ENCODE peak calls at places on chromosomes 5 and 9, in five cellular contexts. One of them, this sample, is unnamed.

GRCh38 chr5:149765932-149766331 is 35.8 kb downstream of the PPARGC1B start:
- DNase-seq in CD8-positive, alpha-beta memory T cell: no peak
- DNase-seq in GM23338: peak; percentile 62
- DNase-seq in effector memory CD4-positive, alpha-beta T cell: no peak
- DNase-seq in heart left ventricle: no peak
- DNase-seq in this sample: no peak

GRCh38 chr5:131379723-131380122 is 115.9 kb downstream of the CDC42SE2 start:
- DNase-seq in CD8-positive, alpha-beta memory T cell: peak; percentile 58
- DNase-seq in GM23338: no peak
- DNase-seq in effector memory CD4-positive, alpha-beta T cell: peak; percentile 63
- DNase-seq in heart left ventricle: peak; percentile 18
- DNase-seq in this sample: no peak

GRCh38 chr5:36529142-36529541 is 77.3 kb upstream of the SLC1A3 start:
- DNase-seq in CD8-positive, alpha-beta memory T cell: no peak
- DNase-seq in GM23338: no peak
- DNase-seq in effector memory CD4-positive, alpha-beta T cell: no peak
- DNase-seq in heart left ventricle: no peak
- DNase-seq in this sample: no peak

GRCh38 chr9:88272986-88273385 is 115.3 kb upstream of the SPIN1 start:
- DNase-seq in CD8-positive, alpha-beta memory T cell: no peak
- DNase-seq in GM23338: peak; percentile 26
- DNase-seq in effector memory CD4-positive, alpha-beta T cell: no peak
- DNase-seq in heart left ventricle: no peak
- DNase-seq in this sample: no peak

GRCh38 chr5:58358436-58358835 is 101.5 kb downstream of the PLK2 start:
- DNase-seq in CD8-positive, alpha-beta memory T cell: no peak
- DNase-seq in GM23338: no peak
- DNase-seq in effector memory CD4-positive, alpha-beta T cell: no peak
- DNase-seq in heart left ventricle: no peak
- DNase-seq in this sample: no peak

GRCh38 chr5:35319231-35320002 is 89.1 kb upstream of the PRLR start:
- DNase-seq in CD8-positive, alpha-beta memory T cell: no peak
- DNase-seq in GM23338: no peak
- DNase-seq in effector memory CD4-positive, alpha-beta T cell: no peak
- DNase-seq in heart left ventricle: peak; percentile 45
- DNase-seq in this sample: peak; percentile 18

GRCh38 chr5:168263108-168263507 is 28.3 kb upstream of the WWC1 start:
- DNase-seq in CD8-positive, alpha-beta memory T cell: no peak
- DNase-seq in GM23338: no peak
- DNase-seq in effector memory CD4-positive, alpha-beta T cell: no peak
- DNase-seq in heart left ventricle: no peak
- DNase-seq in this sample: no peak

GRCh38 chr5:170880084-170880483 is 18.3 kb downstream of the RANBP17 start:
- DNase-seq in CD8-positive, alpha-beta memory T cell: no peak
- DNase-seq in GM23338: no peak
- DNase-seq in effector memory CD4-positive, alpha-beta T cell: no peak
- DNase-seq in heart left ventricle: no peak
- DNase-seq in this sample: no peak

GRCh38 chr5:4896328-4896727 is 243.8 kb upstream of the ADAMTS16 start:
- DNase-seq in CD8-positive, alpha-beta memory T cell: no peak
- DNase-seq in GM23338: no peak
- DNase-seq in effector memory CD4-positive, alpha-beta T cell: no peak
- DNase-seq in heart left ventricle: no peak
- DNase-seq in this sample: no peak

GRCh38 chr9:78692871-78693270 is 395.9 kb downstream of the PSAT1 start:
- DNase-seq in CD8-positive, alpha-beta memory T cell: no peak
- DNase-seq in GM23338: no peak
- DNase-seq in effector memory CD4-positive, alpha-beta T cell: no peak
- DNase-seq in heart left ventricle: no peak
- DNase-seq in this sample: no peak

GRCh38 chr5:124661317-124662141 is 84.9 kb downstream of the ZNF608 start:
- DNase-seq in CD8-positive, alpha-beta memory T cell: no peak
- DNase-seq in GM23338: peak; percentile 94
- DNase-seq in effector memory CD4-positive, alpha-beta T cell: no peak
- DNase-seq in heart left ventricle: no peak
- DNase-seq in this sample: no peak

GRCh38 chr5:74141053-74141452 is 499.5 kb downstream of the ENC1 start:
- DNase-seq in CD8-positive, alpha-beta memory T cell: no peak
- DNase-seq in GM23338: no peak
- DNase-seq in effector memory CD4-positive, alpha-beta T cell: no peak
- DNase-seq in heart left ventricle: no peak
- DNase-seq in this sample: no peak

GRCh38 chr9:89448381-89448780 is 49.5 kb downstream of the SEMA4D start:
- DNase-seq in CD8-positive, alpha-beta memory T cell: peak; percentile 45
- DNase-seq in GM23338: no peak
- DNase-seq in effector memory CD4-positive, alpha-beta T cell: no peak
- DNase-seq in heart left ventricle: no peak
- DNase-seq in this sample: no peak

GRCh38 chr5:139949710-139950109 is 93.4 kb downstream of the NRG2 start:
- DNase-seq in CD8-positive, alpha-beta memory T cell: no peak
- DNase-seq in GM23338: peak; percentile 41
- DNase-seq in effector memory CD4-positive, alpha-beta T cell: no peak
- DNase-seq in heart left ventricle: peak; percentile 46
- DNase-seq in this sample: no peak

GRCh38 chr5:107604990-107605389 is 65.7 kb downstream of the EFNA5 start:
- DNase-seq in CD8-positive, alpha-beta memory T cell: no peak
- DNase-seq in GM23338: peak; percentile 25
- DNase-seq in effector memory CD4-positive, alpha-beta T cell: no peak
- DNase-seq in heart left ventricle: no peak
- DNase-seq in this sample: no peak

GRCh38 chr9:95029251-95029650 is 288.3 kb downstream of the FANCC start:
- DNase-seq in CD8-positive, alpha-beta memory T cell: no peak
- DNase-seq in GM23338: no peak
- DNase-seq in effector memory CD4-positive, alpha-beta T cell: no peak
- DNase-seq in heart left ventricle: no peak
- DNase-seq in this sample: no peak
- H3K4me3 ChIP-seq in CD8-positive, alpha-beta memory T cell: no peak overlapping the region
- H3K4me3 ChIP-seq in GM23338: no peak overlapping the region
- H3K4me3 ChIP-seq in effector memory CD4-positive, alpha-beta T cell: no peak overlapping the region
- H3K4me3 ChIP-seq in heart left ventricle: no peak overlapping the region
- H3K4me3 ChIP-seq in this sample: no peak overlapping the region

GRCh38 chr9:130668196-130668595 is 3.8 kb downstream of the PRDM12 start:
- DNase-seq in CD8-positive, alpha-beta memory T cell: no peak
- DNase-seq in GM23338: no peak
- DNase-seq in effector memory CD4-positive, alpha-beta T cell: no peak
- DNase-seq in heart left ventricle: no peak
- DNase-seq in this sample: no peak
- H3K4me1 ChIP-seq in CD8-positive, alpha-beta memory T cell: no peaks in the 10 kb centered on the region
- H3K4me1 ChIP-seq in GM23338: peaks cover 8% of the 10 kb centered on the region
- H3K4me1 ChIP-seq in effector memory CD4-positive, alpha-beta T cell: peaks cover 31% of the 10 kb centered on the region
- H3K4me1 ChIP-seq in heart left ventricle: peaks cover 21% of the 10 kb centered on the region
- H3K4me1 ChIP-seq in this sample: peaks cover 22% of the 10 kb centered on the region

GRCh38 chr9:100082786-100083185 is 16.0 kb downstream of the ERP44 start:
- DNase-seq in CD8-positive, alpha-beta memory T cell: no peak
- DNase-seq in GM23338: no peak
- DNase-seq in effector memory CD4-positive, alpha-beta T cell: no peak
- DNase-seq in heart left ventricle: no peak
- DNase-seq in this sample: no peak

GRCh38 chr9:100084734-100085133 is 14.1 kb downstream of the ERP44 start:
- DNase-seq in CD8-positive, alpha-beta memory T cell: no peak
- DNase-seq in GM23338: no peak
- DNase-seq in effector memory CD4-positive, alpha-beta T cell: no peak
- DNase-seq in heart left ventricle: no peak
- DNase-seq in this sample: no peak

GRCh38 chr9:100086097-100086496 is 12.7 kb downstream of the ERP44 start:
- DNase-seq in CD8-positive, alpha-beta memory T cell: no peak
- DNase-seq in GM23338: no peak
- DNase-seq in effector memory CD4-positive, alpha-beta T cell: no peak
- DNase-seq in heart left ventricle: no peak
- DNase-seq in this sample: no peak

GRCh38 chr9:100084145-100084478 is 14.7 kb downstream of the ERP44 start:
- DNase-seq in CD8-positive, alpha-beta memory T cell: no peak
- DNase-seq in GM23338: no peak
- DNase-seq in effector memory CD4-positive, alpha-beta T cell: no peak
- DNase-seq in heart left ventricle: no peak
- DNase-seq in this sample: no peak

DNA sequence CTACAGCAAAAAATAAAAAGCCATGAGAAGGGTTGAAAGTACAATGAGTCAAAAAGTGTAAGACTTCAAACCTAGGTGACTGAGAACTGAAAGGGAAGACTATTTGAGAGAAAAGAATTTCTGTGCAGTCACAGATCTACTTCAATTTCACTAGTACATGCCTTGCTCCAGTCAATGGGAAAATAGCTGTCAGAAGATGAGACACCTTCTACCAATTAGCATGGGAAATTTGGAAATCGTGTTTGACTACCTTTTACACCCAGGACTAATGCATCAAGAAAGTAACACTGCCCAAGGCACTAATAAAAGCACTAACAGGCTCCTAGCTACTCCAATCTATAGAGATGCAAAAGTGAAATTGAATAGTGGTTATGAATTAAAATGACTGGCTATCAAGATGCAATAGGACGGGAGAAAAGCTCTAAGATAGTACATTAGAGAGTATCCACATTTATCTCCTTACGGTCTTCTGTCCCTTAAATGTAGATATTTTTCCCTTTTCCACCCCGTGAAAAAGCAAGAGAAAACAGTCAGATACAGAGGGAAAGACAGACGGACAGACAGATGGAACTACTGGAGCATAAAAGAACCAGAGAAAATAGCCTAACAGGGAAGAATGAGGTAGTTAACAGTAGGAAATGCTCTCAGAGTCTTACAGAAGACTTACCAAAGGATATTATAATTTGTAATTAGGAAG is 15.2 kb downstream of the ERP44 start:
- DNase-seq in CD8-positive, alpha-beta memory T cell: no peak
- DNase-seq in GM23338: no peak
- DNase-seq in effector memory CD4-positive, alpha-beta T cell: no peak
- DNase-seq in heart left ventricle: no peak
- DNase-seq in this sample: no peak
- H3K4me3 ChIP-seq in CD8-positive, alpha-beta memory T cell: no peak overlapping the region
- H3K4me3 ChIP-seq in GM23338: peak overlapping the region; percentile 23
- H3K4me3 ChIP-seq in effector memory CD4-positive, alpha-beta T cell: no peak overlapping the region
- H3K4me3 ChIP-seq in heart left ventricle: no peak overlapping the region
- H3K4me3 ChIP-seq in this sample: no peak overlapping the region

GRCh38 chr5:96292582-96293247 is 140.3 kb downstream of the PCSK1 start:
- DNase-seq in CD8-positive, alpha-beta memory T cell: no peak
- DNase-seq in GM23338: no peak
- DNase-seq in effector memory CD4-positive, alpha-beta T cell: no peak
- DNase-seq in heart left ventricle: no peak
- DNase-seq in this sample: no peak
- H3K4me1 ChIP-seq in CD8-positive, alpha-beta memory T cell: no peaks in the 10 kb centered on the region
- H3K4me1 ChIP-seq in GM23338: no peaks in the 10 kb centered on the region
- H3K4me1 ChIP-seq in effector memory CD4-positive, alpha-beta T cell: no peaks in the 10 kb centered on the region
- H3K4me1 ChIP-seq in heart left ventricle: no peaks in the 10 kb centered on the region
- H3K4me1 ChIP-seq in this sample: peaks cover 3% of the 10 kb centered on the region

DNA sequence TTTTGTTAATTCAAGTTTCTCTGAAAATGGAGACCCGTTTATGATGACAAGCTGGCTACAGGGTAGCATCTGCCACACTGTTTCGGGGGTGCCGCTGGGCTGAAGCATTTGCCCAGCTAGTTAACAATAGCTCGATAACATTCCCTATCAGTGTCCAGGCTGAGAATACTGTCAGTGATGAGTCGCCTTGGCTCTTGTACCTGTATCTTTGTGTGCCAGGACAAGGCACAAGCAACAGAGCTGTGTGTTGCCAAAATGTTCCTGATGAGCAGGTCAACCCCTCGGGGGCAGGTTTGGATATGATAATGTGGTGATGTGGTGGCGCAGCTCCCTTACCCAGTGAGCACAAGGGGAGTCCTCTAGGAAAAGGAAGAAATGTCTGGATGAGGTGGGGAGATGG is 7.0 kb downstream of the TGFBI start:
- DNase-seq in CD8-positive, alpha-beta memory T cell: no peak
- DNase-seq in GM23338: no peak
- DNase-seq in effector memory CD4-positive, alpha-beta T cell: no peak
- DNase-seq in heart left ventricle: no peak
- DNase-seq in this sample: no peak
- H3K4me3 ChIP-seq in CD8-positive, alpha-beta memory T cell: no peak overlapping the region
- H3K4me3 ChIP-seq in GM23338: no peak overlapping the region
- H3K4me3 ChIP-seq in effector memory CD4-positive, alpha-beta T cell: no peak overlapping the region
- H3K4me3 ChIP-seq in heart left ventricle: no peak overlapping the region
- H3K4me3 ChIP-seq in this sample: no peak overlapping the region

DNA sequence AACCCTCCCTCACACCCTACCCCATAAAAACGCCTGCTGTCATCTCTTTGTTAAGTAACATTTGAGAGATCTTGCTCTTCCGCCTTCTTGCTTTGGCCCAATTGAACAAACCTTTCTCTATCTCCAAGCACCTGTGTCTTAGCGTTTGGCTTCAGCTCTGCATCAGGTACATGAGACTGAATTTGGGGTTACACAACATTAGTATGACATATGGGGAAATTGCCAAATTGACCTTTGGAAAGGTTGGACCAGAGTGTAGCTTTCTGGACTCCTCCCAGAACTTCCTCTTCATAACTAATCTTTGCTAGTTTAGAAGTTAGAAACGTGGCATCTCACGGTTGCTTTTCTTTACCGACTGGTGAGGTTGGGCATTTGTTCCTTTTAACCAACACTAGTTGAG is 3.5 kb upstream of the EXOSC3 start:
- DNase-seq in CD8-positive, alpha-beta memory T cell: no peak
- DNase-seq in GM23338: no peak
- DNase-seq in effector memory CD4-positive, alpha-beta T cell: no peak
- DNase-seq in heart left ventricle: no peak
- DNase-seq in this sample: no peak
- H3K4me1 ChIP-seq in CD8-positive, alpha-beta memory T cell: peaks cover 10% of the 10 kb centered on the region
- H3K4me1 ChIP-seq in GM23338: peaks cover 8% of the 10 kb centered on the region
- H3K4me1 ChIP-seq in effector memory CD4-positive, alpha-beta T cell: peaks cover 8% of the 10 kb centered on the region
- H3K4me1 ChIP-seq in heart left ventricle: peaks cover 24% of the 10 kb centered on the region
- H3K4me1 ChIP-seq in this sample: peaks cover 7% of the 10 kb centered on the region

DNA sequence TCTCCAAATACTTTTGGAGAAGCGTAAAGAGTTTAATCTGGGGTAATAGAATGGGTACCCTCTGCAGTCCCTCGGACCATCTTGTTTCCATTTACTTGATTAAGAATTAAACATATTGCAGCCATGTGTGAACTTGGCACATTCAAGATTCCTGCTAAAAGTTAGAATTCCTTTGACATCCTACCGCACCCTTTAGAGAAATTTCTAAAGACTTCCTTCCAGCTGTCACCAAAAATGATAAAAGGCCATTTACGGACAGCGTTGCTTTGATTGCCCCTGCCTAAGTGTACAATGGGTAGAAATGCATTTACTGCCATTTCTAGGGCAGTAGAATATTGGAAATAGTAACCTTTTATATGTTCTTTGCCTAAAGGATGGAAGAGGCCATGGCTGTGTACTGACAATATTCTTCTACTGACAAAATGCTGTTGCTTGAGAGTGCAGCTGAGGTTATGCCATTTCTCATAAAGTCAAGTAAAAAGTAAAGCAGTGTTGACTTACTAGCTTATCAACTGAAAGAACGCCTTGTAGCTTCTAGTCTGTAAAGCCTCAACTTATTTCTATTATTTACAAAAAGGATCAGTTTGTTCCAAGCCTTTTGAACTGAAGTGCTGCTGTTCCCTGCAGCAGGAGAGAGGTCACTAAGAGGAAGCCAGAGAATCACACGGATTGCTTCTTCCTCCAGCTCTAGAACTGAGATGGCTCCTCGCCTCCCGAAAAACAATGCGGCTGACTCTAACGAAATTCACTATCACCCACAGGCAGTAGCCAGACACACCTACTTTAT is 139.8 kb upstream of the BASP1 start:
- DNase-seq in CD8-positive, alpha-beta memory T cell: no peak
- DNase-seq in GM23338: no peak
- DNase-seq in effector memory CD4-positive, alpha-beta T cell: no peak
- DNase-seq in heart left ventricle: no peak
- DNase-seq in this sample: no peak
- H3K4me3 ChIP-seq in CD8-positive, alpha-beta memory T cell: no peak overlapping the region
- H3K4me3 ChIP-seq in GM23338: no peak overlapping the region
- H3K4me3 ChIP-seq in effector memory CD4-positive, alpha-beta T cell: no peak overlapping the region
- H3K4me3 ChIP-seq in heart left ventricle: no peak overlapping the region
- H3K4me3 ChIP-seq in this sample: no peak overlapping the region